ENCODE peak calls at places on chromosomes 2 and 18, in ten cellular contexts. F is IMR-90, P is sigmoid colon, Q is OCI-LY7, G is MM.1S, Z is left lung, H is kidney epithelial cell, S is HFF-Myc, X is neuronal stem cell, A is ascending aorta. J is an unnamed sample.

GRCh38 chr2:15623898-15624541 is 32.4 kb downstream of the DDX1 start:
- DNase-seq in S (no peak), P (no peak), G (no peak), F (no peak), X (no peak), H (no peak), Z (no peak), Q (no peak), A (no peak), J (no peak)

GRCh38 chr2:43109261-43109743 is 117.1 kb downstream of the ZFP36L2 start:
- DNase-seq in X (no peak), A (no peak), H (no peak), Z (no peak), S (no peak), F (no peak), P (peak; percentile 67), G (no peak), Q (no peak), J (no peak)

GRCh38 chr18:23341383-23341782 is 111.7 kb upstream of the RIOK3 start:
- DNase-seq in A (peak; percentile 75), Z (no peak), Q (no peak), G (no peak), S (no peak), X (no peak), H (no peak), P (no peak), F (peak; percentile 28), J (no peak)

GRCh38 chr2:71379086-71379485 is 47.5 kb downstream of the ZNF638 start:
- DNase-seq in H (peak; percentile 37), X (no peak), P (no peak), Z (no peak), Q (no peak), A (no peak), G (peak; percentile 18), F (peak; percentile 81), S (no peak), J (peak; percentile 85)

GRCh38 chr2:227414846-227415245 is 27.1 kb upstream of the SCYGR1 start:
- DNase-seq in Z (no peak), Q (no peak), X (no peak), P (no peak), G (no peak), F (peak; percentile 66), S (no peak), A (no peak), H (no peak), J (peak; percentile 19)

GRCh38 chr2:98484121-98484557 is 39.5 kb downstream of the INPP4A start:
- DNase-seq in S (no peak), F (no peak), H (no peak), G (no peak), X (no peak), Q (no peak), A (no peak), P (peak; percentile 52), Z (no peak), J (no peak)

GRCh38 chr18:48674198-48674721 is 135.4 kb downstream of the CTIF start:
- DNase-seq in F (peak; percentile 49), Z (no peak), P (peak; percentile 53), Q (no peak), X (no peak), A (no peak), H (no peak), S (no peak), G (no peak), J (peak; percentile 21)

GRCh38 chr2:182587831-182588230 is 128.2 kb upstream of the DNAJC10 start:
- DNase-seq in S (peak; percentile 65), Q (no peak), F (peak; percentile 94), G (no peak), H (peak; percentile 55), Z (no peak), A (no peak), X (no peak), P (no peak), J (peak; percentile 91)

GRCh38 chr2:205022751-205023150 is 477.5 kb downstream of the PARD3B start:
- DNase-seq in P (no peak), G (no peak), Q (no peak), F (no peak), Z (no peak), A (no peak), X (no peak), S (no peak), H (no peak), J (no peak)

GRCh38 chr18:8423051-8423558 is 186.1 kb upstream of the RAB12 start:
- DNase-seq in X (no peak), Q (no peak), F (peak; percentile 65), G (no peak), S (peak; percentile 26), A (no peak), H (peak; percentile 45), P (no peak), Z (no peak), J (peak; percentile 72)

GRCh38 chr2:3581367-3582262 is 6.6 kb downstream of the RPS7 start:
- DNase-seq in Q (no peak), S (no peak), A (no peak), H (no peak), F (no peak), X (no peak), G (no peak), P (no peak), Z (no peak), J (no peak)

GRCh38 chr2:3574155-3574554 is 905 bp upstream of the RPS7 start:
- DNase-seq in H (no peak), F (no peak), X (no peak), S (no peak), Q (no peak), A (no peak), G (no peak), Z (no peak), P (no peak), J (no peak)

GRCh38 chr2:3575534-3576324 is 669 bp downstream of the RPS7 start:
- DNase-seq in P (no peak), S (no peak), Q (peak; percentile 42), X (no peak), A (no peak), G (peak; percentile 30), Z (peak; percentile 84), H (no peak), F (no peak), J (no peak)

GRCh38 chr2:3580449-3580848 is 5.4 kb downstream of the RPS7 start:
- DNase-seq in S (no peak), H (no peak), Q (no peak), A (no peak), F (no peak), G (no peak), P (no peak), Z (no peak), X (no peak), J (no peak)

GRCh38 chr2:3578987-3579386 is 3.9 kb downstream of the RPS7 start:
- DNase-seq in G (no peak), H (no peak), S (no peak), Z (no peak), A (no peak), X (no peak), P (no peak), Q (no peak), F (no peak), J (no peak)
- H3K4me3 ChIP-seq in G (no peak overlapping the region), H (no peak overlapping the region), S (peak overlapping the region; percentile 74), Z (peak overlapping the region; percentile 4), A (no peak overlapping the region), X (no peak overlapping the region), P (no peak overlapping the region), Q (peak overlapping the region; percentile 82), F (no peak overlapping the region), J (peak overlapping the region; percentile 12)

GRCh38 chr2:119366649-119367471 is at the start of the genes C2orf76 and DBI:
- DNase-seq in G (peak; percentile 97), Q (peak; percentile 97), F (peak; percentile 93), A (peak; percentile 97), H (peak; percentile 82), X (peak; percentile 89), Z (peak; percentile 99), P (peak; percentile 97), S (peak; percentile 79), J (peak; percentile 95)

GRCh38 chr2:119367472-119368099 is 809 bp downstream of the DBI start:
- DNase-seq in Q (peak; percentile 65), F (no peak), A (peak; percentile 71), X (peak; percentile 47), S (no peak), Z (peak; percentile 88), G (peak; percentile 50), H (no peak), P (peak; percentile 75), J (no peak)

GRCh38 chr2:119366161-119366648 is 429 bp downstream of the C2orf76 start:
- DNase-seq in Q (peak; percentile 45), S (no peak), Z (no peak), A (no peak), G (peak; percentile 21), F (peak; percentile 25), P (peak; percentile 69), X (no peak), H (no peak), J (peak; percentile 52)

GRCh38 chr2:119365436-119365835 is 1.2 kb downstream of the C2orf76 start:
- DNase-seq in Q (no peak), F (no peak), A (no peak), Z (no peak), X (no peak), S (no peak), G (no peak), H (no peak), P (no peak), J (no peak)

DNA sequence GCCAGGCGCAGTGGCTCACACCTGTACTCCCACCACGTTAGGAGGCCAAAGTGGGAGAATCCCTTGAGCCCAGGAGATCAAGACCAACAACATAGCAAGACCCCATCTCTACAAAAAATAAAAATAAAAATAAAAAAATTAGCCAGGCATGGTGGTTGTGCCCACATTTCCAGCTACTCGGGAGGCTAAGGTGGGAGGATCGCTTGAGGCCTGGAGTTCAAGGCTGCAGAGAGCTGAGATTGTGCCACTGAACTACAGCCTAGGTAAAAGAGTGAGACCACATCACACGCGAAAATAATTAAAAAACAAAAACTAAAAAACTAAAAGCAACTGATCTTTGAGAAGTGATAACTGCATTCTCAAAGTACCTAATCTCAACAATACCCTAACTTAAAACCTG is 1.8 kb downstream of the C2orf76 start:
- DNase-seq in P (no peak), F (no peak), A (no peak), Z (no peak), S (no peak), G (no peak), X (no peak), H (no peak), Q (no peak), J (no peak)
- H3K4me3 ChIP-seq in P (no peak overlapping the region), F (no peak overlapping the region), A (no peak overlapping the region), Z (no peak overlapping the region), S (no peak overlapping the region), G (no peak overlapping the region), X (peak overlapping the region; percentile 85), H (no peak overlapping the region), Q (peak overlapping the region; percentile 92), J (no peak overlapping the region)

GRCh38 chr2:219553463-219553862 is 9.6 kb downstream of the TMEM198 start:
- DNase-seq in H (no peak), S (no peak), Z (no peak), G (no peak), P (no peak), F (no peak), A (no peak), X (no peak), Q (no peak), J (no peak)
- H3K4me3 ChIP-seq in H (no peak overlapping the region), S (no peak overlapping the region), Z (no peak overlapping the region), G (no peak overlapping the region), P (peak overlapping the region; percentile 62), F (no peak overlapping the region), A (no peak overlapping the region), X (no peak overlapping the region), Q (no peak overlapping the region), J (no peak overlapping the region)

DNA sequence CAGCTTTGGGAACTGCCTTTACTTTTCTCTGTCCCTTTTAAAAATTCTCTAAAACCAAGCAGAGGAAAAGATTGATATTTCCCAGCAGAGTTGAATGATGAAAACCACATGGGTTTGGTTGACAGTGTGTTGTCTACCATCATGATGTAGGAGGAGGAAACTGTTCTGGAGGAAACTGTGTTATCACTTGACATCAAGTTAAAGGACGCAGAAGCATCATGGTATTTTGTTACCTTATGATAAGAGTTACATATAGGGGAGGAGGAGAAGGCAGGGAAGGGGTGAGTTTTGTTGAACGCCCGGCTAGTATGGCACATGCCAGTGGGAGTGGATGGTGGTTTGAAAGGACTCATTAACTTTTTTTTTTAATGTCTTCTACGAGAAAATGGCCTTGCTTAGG is 886 bp downstream of the TMEM17 start:
- DNase-seq in P (no peak), Z (no peak), G (no peak), H (no peak), A (no peak), S (no peak), X (no peak), Q (no peak), F (no peak), J (no peak)
- H3K4me3 ChIP-seq in P (peak overlapping the region; percentile 63), Z (peak overlapping the region; percentile 62), G (no peak overlapping the region), H (no peak overlapping the region), A (peak overlapping the region; percentile 67), S (peak overlapping the region; percentile 56), X (peak overlapping the region; percentile 70), Q (peak overlapping the region; percentile 73), F (no peak overlapping the region), J (no peak overlapping the region)

J was measured in astrocyte of the spinal cord.